ENCODE peak calls at places on chromosomes 4 and X, in five cellular contexts. U, X, P, H and M are unnamed samples.

GRCh38 chr4:24763631-24764302 is 31.6 kb upstream of the SOD3 start:
- DNase-seq in U (no peak), X (no peak), P (no peak), H (no peak), M (no peak)

GRCh38 chr4:52704133-52704532 is 45.0 kb upstream of the USP46 start:
- DNase-seq in U (no peak), X (no peak), P (no peak), H (no peak), M (no peak)

GRCh38 chrX:41779058-41779564 is 55.1 kb downstream of the GPR82 start:
- DNase-seq in U (no peak), X (no peak), P (no peak), H (peak; percentile 17), M (no peak)

GRCh38 chr4:8730159-8730558 is 137.6 kb downstream of the CPZ start:
- DNase-seq in U (no peak), X (no peak), P (no peak), H (no peak), M (no peak)

GRCh38 chrX:15882704-15883539 is 28.3 kb upstream of the AP1S2 start:
- DNase-seq in U (no peak), X (no peak), P (no peak), H (peak; percentile 3), M (no peak)

GRCh38 chr4:40915318-40916217 is 165.8 kb downstream of the NSUN7 start:
- DNase-seq in U (no peak), X (no peak), P (no peak), H (no peak), M (no peak)

GRCh38 chr4:3437998-3438846 is 3.5 kb upstream of the HGFAC start:
- DNase-seq in U (no peak), X (no peak), P (no peak), H (no peak), M (peak; percentile 47)

GRCh38 chrX:148562846-148563245 is 62.4 kb downstream of the AFF2 start:
- DNase-seq in U (no peak), X (no peak), P (no peak), H (no peak), M (peak; percentile 11)

GRCh38 chrX:49037883-49038475 is 5.2 kb downstream of the TFE3 start:
- DNase-seq in U (no peak), X (no peak), P (no peak), H (no peak), M (no peak)

GRCh38 chr4:70915874-70916559 is 13.8 kb downstream of the MOB1B start:
- DNase-seq in U (no peak), X (no peak), P (no peak), H (no peak), M (no peak)

GRCh38 chr4:40427138-40427537 is 92.0 kb downstream of the CHRNA9 start:
- DNase-seq in U (no peak), X (no peak), P (no peak), H (no peak), M (no peak)

GRCh38 chr4:127521463-127521862 is 111.3 kb upstream of the INTU start:
- DNase-seq in U (no peak), X (no peak), P (no peak), H (no peak), M (peak; percentile 55)

GRCh38 chr4:108168213-108168671 is 490 bp downstream of the LEF1 start:
- DNase-seq in U (no peak), X (no peak), P (peak; percentile 65), H (no peak), M (no peak)

GRCh38 chrX:102517331-102517730 is 792 bp upstream of the TMSB15A start:
- DNase-seq in U (no peak), X (no peak), P (no peak), H (no peak), M (no peak)

GRCh38 chrX:154417157-154417556 is 5.8 kb downstream of the TAFAZZIN start:
- DNase-seq in U (no peak), X (no peak), P (no peak), H (no peak), M (no peak)